ENCODE peak calls at places on chromosomes 6 and 20, in ten cellular contexts. W is substantia nigra; Z is fibroblast of the conjunctiva; C is kidney epithelial cell; F is cardiac fibroblast; Q is GM12865; M is activated CD8-positive, alpha-beta memory T cell treated with anti-CD3 and anti-CD28 coated beads, Interleukin-2, amount 50 U/mL, for 4 hours; G is body of pancreas; H is GM04504; V is kidney glomerular epithelial cell. N is an unnamed sample.

GRCh38 chr20:14888172-14888571 is 550.8 kb upstream of the FLRT3 start:
- DNase-seq in W (no peak), Z (no peak), C (no peak), F (peak), Q (no peak), M (no peak), G (no peak), H (no peak), V (no peak), N (no peak)

GRCh38 chr20:59770270-59770669 is 163.2 kb downstream of the SYCP2 start:
- DNase-seq in W (no peak), Z (no peak), C (no peak), F (no peak), Q (no peak), M (no peak), G (no peak), H (no peak), V (no peak), N (no peak)

GRCh38 chr6:126232671-126233070 is 107.2 kb upstream of the CENPW start:
- DNase-seq in W (no peak), Z (no peak), C (no peak), F (peak), Q (no peak), M (no peak), G (no peak), H (peak), V (no peak), N (no peak)

GRCh38 chr6:1524040-1524480 is 85.7 kb upstream of the FOXC1 start:
- DNase-seq in W (peak), Z (peak), C (peak), F (peak), Q (peak), M (peak), G (peak), H (no peak), V (no peak), N (peak)

GRCh38 chr6:251920-252319 is 40.4 kb upstream of the DUSP22 start:
- DNase-seq in W (no peak), Z (no peak), C (no peak), F (no peak), Q (peak), M (no peak), G (no peak), H (no peak), V (no peak), N (no peak)

GRCh38 chr6:25027221-25027916 is 91.6 kb upstream of the RIPOR2 start:
- DNase-seq in W (no peak), Z (no peak), C (no peak), F (no peak), Q (peak), M (peak), G (no peak), H (no peak), V (no peak), N (no peak)

GRCh38 chr6:166489301-166490155 is 97.0 kb downstream of the RAMACL start:
- DNase-seq in W (no peak), Z (no peak), C (no peak), F (no peak), Q (no peak), M (no peak), G (no peak), H (no peak), V (no peak), N (no peak)

GRCh38 chr20:36035720-36036119 is 67.3 kb downstream of the CNBD2 start:
- DNase-seq in W (no peak), Z (no peak), C (peak), F (no peak), Q (no peak), M (no peak), G (no peak), H (no peak), V (peak), N (no peak)

GRCh38 chr6:111813247-111814162 is 59.7 kb downstream of the FYN start:
- DNase-seq in W (no peak), Z (no peak), C (no peak), F (peak), Q (no peak), M (no peak), G (no peak), H (peak), V (peak), N (no peak)

GRCh38 chr6:220736-221475 is 71.4 kb upstream of the DUSP22 start:
- DNase-seq in W (no peak), Z (no peak), C (no peak), F (peak), Q (peak), M (no peak), G (no peak), H (no peak), V (no peak), N (no peak)

GRCh38 chr6:164731539-164731938 is 577.9 kb downstream of the C6orf118 start:
- DNase-seq in W (no peak), Z (no peak), C (no peak), F (no peak), Q (no peak), M (no peak), G (no peak), H (no peak), V (no peak), N (no peak)

GRCh38 chr20:35892871-35893270 is 61.4 kb downstream of the SCAND1 start:
- DNase-seq in W (no peak), Z (no peak), C (no peak), F (no peak), Q (no peak), M (no peak), G (no peak), H (no peak), V (no peak), N (no peak)

GRCh38 chr6:90435207-90435899 is 138.7 kb upstream of the BACH2 start:
- DNase-seq in W (no peak), Z (no peak), C (no peak), F (no peak), Q (no peak), M (no peak), G (no peak), H (no peak), V (no peak), N (no peak)

GRCh38 chr20:10332656-10333421 is 101.2 kb downstream of the MKKS start:
- DNase-seq in W (no peak), Z (peak), C (no peak), F (peak), Q (no peak), M (no peak), G (no peak), H (no peak), V (no peak), N (no peak)

GRCh38 chr6:22302828-22303227 is 6.0 kb upstream of the PRL start:
- DNase-seq in W (no peak), Z (no peak), C (no peak), F (no peak), Q (peak), M (no peak), G (no peak), H (peak), V (no peak), N (no peak)

GRCh38 chr6:26053929-26054658 is 33.1 kb upstream of the HFE start:
- DNase-seq in W (no peak), Z (no peak), C (no peak), F (peak), Q (peak), M (no peak), G (no peak), H (no peak), V (peak), N (no peak)

GRCh38 chr6:5125152-5126006 is 40.2 kb downstream of the PPP1R3G start:
- DNase-seq in W (no peak), Z (peak), C (peak), F (peak), Q (no peak), M (no peak), G (no peak), H (no peak), V (peak), N (no peak)

GRCh38 chr20:21342656-21343345 is 39.7 kb downstream of the XRN2 start:
- DNase-seq in W (no peak), Z (no peak), C (no peak), F (no peak), Q (no peak), M (no peak), G (no peak), H (no peak), V (no peak), N (no peak)

N was measured in head of caudate nucleus.